ENCODE peak calls at places on chromosomes 6 and 20, in eight cellular contexts. J, I, B, H, W, E, Q and N are unnamed samples.

GRCh38 chr6:215335-216034 is 76.8 kb upstream of the DUSP22 start:
- DNase-seq in J (peak), I (peak), B (peak), H (no peak), W (peak), E (no peak), Q (no peak), N (no peak)

GRCh38 chr20:46406200-46406985 is at the start of gene ELMO2:
- DNase-seq in J (peak), I (peak), B (peak), H (peak), W (peak), E (peak), Q (peak), N (peak)

GRCh38 chr6:17156112-17156921 is 54.5 kb downstream of the STMND1 start:
- DNase-seq in J (peak), I (peak), B (peak), H (peak), W (peak), E (peak), Q (no peak), N (no peak)

GRCh38 chr6:42086046-42086664 is 35.8 kb downstream of the TAF8 start:
- DNase-seq in J (peak), I (no peak), B (no peak), H (no peak), W (no peak), E (no peak), Q (no peak), N (no peak)

GRCh38 chr6:33700391-33701050 is 11.0 kb downstream of the UQCC2 start:
- DNase-seq in J (peak), I (peak), B (peak), H (peak), W (peak), E (no peak), Q (no peak), N (no peak)

GRCh38 chr20:57717797-57718196 is 8.0 kb upstream of the PMEPA1 start:
- DNase-seq in J (peak), I (no peak), B (peak), H (no peak), W (peak), E (no peak), Q (no peak), N (no peak)

GRCh38 chr6:36733300-36733699 is 35.7 kb downstream of the RAB44 start:
- DNase-seq in J (no peak), I (no peak), B (no peak), H (no peak), W (peak), E (no peak), Q (no peak), N (no peak)

GRCh38 chr6:159169557-159170332 is 545 bp downstream of the FNDC1 start:
- DNase-seq in J (no peak), I (peak), B (peak), H (peak), W (peak), E (no peak), Q (no peak), N (no peak)

GRCh38 chr20:51767867-51768758 is at the start of gene ATP9A:
- DNase-seq in J (no peak), I (no peak), B (no peak), H (peak), W (peak), E (no peak), Q (no peak), N (no peak)